ENCODE peak calls at places on chromosomes 5 and 9, in seven cellular contexts. K is PC-9, P is cardiac muscle cell, S is RWPE1, O is kidney epithelial cell, T is brain microvascular endothelial cell, V is PC-3. M is an unnamed sample.

GRCh38 chr9:95025213-95026170 is 292.0 kb downstream of the FANCC start:
- DNase-seq in P (peak; percentile 97), K (no peak), O (peak; percentile 83), S (no peak), V (no peak), T (peak; percentile 93), M (peak; percentile 80)

GRCh38 chr5:150081541-150082283 is 4.6 kb downstream of the CSF1R start:
- DNase-seq in V (no peak), S (no peak), T (no peak), P (peak; percentile 68), K (no peak), O (no peak), M (no peak)

GRCh38 chr9:114505187-114506081 is at the start of gene WHRN:
- DNase-seq in V (peak; percentile 86), P (peak; percentile 93), O (no peak), K (peak; percentile 79), T (peak; percentile 85), S (peak; percentile 100), M (peak; percentile 69)

GRCh38 chr5:7245401-7245800 is 150.5 kb upstream of the ADCY2 start:
- DNase-seq in K (no peak), V (no peak), O (no peak), T (no peak), P (no peak), S (no peak), M (no peak)

GRCh38 chr9:101375546-101375945 is 9.3 kb downstream of the BAAT start:
- DNase-seq in O (no peak), S (no peak), V (no peak), T (no peak), K (no peak), P (peak; percentile 6), M (no peak)

GRCh38 chr9:86765736-86766410 is 181.4 kb downstream of the GAS1 start:
- DNase-seq in T (no peak), K (no peak), O (no peak), V (no peak), S (no peak), P (no peak), M (no peak)

GRCh38 chr5:400282-401215 is 42.4 kb upstream of the EXOC3 start:
- DNase-seq in V (peak; percentile 55), P (no peak), O (no peak), T (no peak), S (no peak), K (no peak), M (peak; percentile 89)

GRCh38 chr5:149129181-149129580 is 12.1 kb upstream of the ABLIM3 start:
- DNase-seq in P (no peak), S (peak; percentile 69), V (peak; percentile 98), K (peak; percentile 98), O (no peak), T (no peak), M (no peak)

GRCh38 chr5:95853490-95853889 is 31.0 kb upstream of the GLRX start:
- DNase-seq in P (no peak), O (no peak), K (no peak), S (no peak), V (no peak), T (no peak), M (no peak)

GRCh38 chr9:33265211-33265885 is 499 bp downstream of the CHMP5 start:
- DNase-seq in V (no peak), O (no peak), S (no peak), T (no peak), K (no peak), P (peak; percentile 2), M (no peak)

GRCh38 chr5:173638631-173639030 is 22.2 kb upstream of the BOD1 start:
- DNase-seq in K (no peak), S (no peak), V (no peak), T (no peak), P (no peak), O (no peak), M (no peak)

GRCh38 chr9:99387416-99387815 is 165.3 kb downstream of the SEC61B start:
- DNase-seq in K (no peak), V (no peak), S (no peak), P (no peak), T (no peak), O (no peak), M (no peak)

GRCh38 chr5:119388619-119389190 is 32.9 kb downstream of the TNFAIP8 start:
- DNase-seq in V (no peak), P (no peak), K (no peak), O (no peak), T (no peak), S (no peak), M (no peak)

GRCh38 chr9:27073841-27074728 is 34.9 kb upstream of the TEK start:
- DNase-seq in V (no peak), S (no peak), K (no peak), T (no peak), P (peak; percentile 16), O (no peak), M (no peak)

GRCh38 chr9:35905912-35906679 is at the start of gene HRCT1:
- DNase-seq in P (peak; percentile 98), S (peak; percentile 88), V (peak; percentile 96), T (peak; percentile 92), K (peak; percentile 85), O (peak; percentile 80), M (peak; percentile 81)

GRCh38 chr9:77857513-77858298 is 173.9 kb downstream of the GNAQ start:
- DNase-seq in S (no peak), O (no peak), K (no peak), V (no peak), P (no peak), T (no peak), M (no peak)

GRCh38 chr9:101574773-101575333 is 19.9 kb downstream of the PPP3R2 start:
- DNase-seq in K (no peak), V (no peak), O (no peak), T (no peak), P (no peak), S (no peak), M (no peak)

GRCh38 chr5:167294861-167295685 is 996.4 kb upstream of the WWC1 start:
- DNase-seq in O (peak; percentile 83), T (peak; percentile 82), P (peak; percentile 83), S (peak; percentile 95), K (peak; percentile 93), V (peak; percentile 57), M (peak; percentile 31)

GRCh38 chr5:94461131-94461530 is 157.3 kb downstream of the KIAA0825 start:
- DNase-seq in T (no peak), V (no peak), K (no peak), S (no peak), P (no peak), O (no peak), M (no peak)
- TF ChIP-seq CTCF in T (no peak), V (no peak), K (no peak), S (no peak), P (no peak), O (no peak), M (no peak)

DNA sequence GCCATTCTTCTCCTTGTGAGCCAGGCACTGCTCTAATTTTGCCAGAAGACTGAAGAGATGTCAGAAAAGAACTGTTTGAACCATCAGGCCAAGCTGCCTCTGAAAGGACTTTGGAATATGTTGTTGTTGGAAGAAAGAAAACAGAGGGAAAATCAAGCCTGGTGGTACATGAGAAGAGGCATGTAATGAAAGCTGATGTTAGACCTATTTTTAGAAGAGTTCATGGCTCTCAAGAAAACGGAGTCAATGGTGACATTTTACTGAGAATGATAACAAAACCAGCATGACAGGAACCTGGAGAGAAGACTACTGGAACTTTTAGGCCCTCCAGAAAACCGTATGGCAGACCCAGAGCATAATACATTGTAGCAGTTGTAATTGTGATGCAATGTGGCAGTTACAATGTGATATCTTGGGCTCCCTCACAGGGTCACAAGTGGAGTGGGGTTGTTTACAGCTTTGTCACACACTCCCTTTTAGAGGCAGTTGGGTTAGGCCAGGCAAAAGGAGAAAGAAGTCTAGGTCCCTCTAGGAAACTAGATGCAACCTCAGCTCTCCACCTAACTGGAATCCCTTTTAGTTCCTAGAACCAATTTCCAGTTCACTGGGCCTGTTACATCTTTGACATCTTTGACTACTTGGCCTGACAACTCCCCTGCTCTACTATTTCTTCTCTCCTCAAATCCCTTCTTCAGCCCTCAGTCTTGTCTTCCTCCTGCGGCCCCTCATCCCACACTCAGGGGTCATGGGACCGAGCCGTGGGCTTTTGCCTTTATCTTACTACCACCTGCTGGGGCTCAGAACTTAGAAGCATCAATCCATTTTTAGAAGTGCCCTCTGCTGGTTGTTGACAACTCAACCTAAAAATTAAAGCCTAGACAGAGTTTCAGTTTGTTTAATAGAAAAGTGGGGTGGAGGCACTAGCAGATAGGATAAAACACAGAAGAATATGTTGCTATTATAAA is 61.2 kb upstream of the JAK2 start:
- DNase-seq in V (peak; percentile 53), T (no peak), P (peak; percentile 36), S (peak; percentile 1), O (no peak), K (no peak), M (no peak)
- TF ChIP-seq CTCF in V (peak; percentile 74), T (peak; percentile 59), P (peak; percentile 42), S (no peak), O (peak; percentile 43), K (peak; percentile 45), M (peak; percentile 44)

DNA sequence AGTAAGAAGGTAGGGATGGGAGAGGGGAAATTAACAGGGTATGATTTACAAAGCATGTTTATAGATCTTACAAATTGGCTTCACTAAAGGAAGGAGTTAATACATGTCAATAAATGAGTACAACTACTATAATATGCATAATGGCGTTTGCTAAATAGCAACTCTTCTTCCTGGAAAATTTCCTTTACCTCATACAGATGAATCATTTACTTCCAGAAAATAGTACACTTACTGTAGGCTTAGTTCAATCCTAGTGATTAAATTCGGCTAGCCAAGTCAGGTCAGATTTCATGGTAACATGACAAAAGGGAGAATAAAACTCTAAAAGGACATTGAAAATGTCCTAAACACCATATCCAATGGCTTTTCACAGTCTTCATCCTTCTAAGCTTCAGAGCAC is 42.0 kb upstream of the ZFAND5 start:
- DNase-seq in K (no peak), T (no peak), P (no peak), S (no peak), O (no peak), V (no peak), M (no peak)
- TF ChIP-seq CTCF in K (no peak), T (no peak), P (no peak), S (no peak), O (no peak), V (no peak), M (no peak)

GRCh38 chr9:138061631-138062030 is 184.0 kb downstream of the CACNA1B start:
- DNase-seq in K (no peak), T (no peak), V (no peak), O (no peak), P (no peak), S (no peak), M (no peak)
- TF ChIP-seq CTCF in K (no peak), T (no peak), V (no peak), O (no peak), P (no peak), S (no peak), M (no peak)

GRCh38 chr9:126989847-126990821 is 75.6 kb downstream of the RALGPS1 start:
- DNase-seq in S (no peak), O (no peak), T (no peak), V (no peak), P (peak; percentile 39), K (no peak), M (no peak)
- TF ChIP-seq CTCF in S (no peak), O (no peak), T (no peak), V (no peak), P (no peak), K (no peak), M (no peak)